ENCODE peak calls at places on chromosomes 16 and 17, in five cellular contexts. E, I, O, T and C are unnamed samples.

GRCh38 chr16:86117756-86118155 is 218.8 kb downstream of the IRF8 start:
- DNase-seq in I (no peak), T (peak), E (no peak), O (no peak), C (no peak)

GRCh38 chr16:83561876-83562275 is 245.9 kb upstream of the HSBP1 start:
- DNase-seq in I (no peak), O (no peak), E (no peak), T (peak), C (peak)

GRCh38 chr17:11144358-11145233 is 96.4 kb upstream of the SHISA6 start:
- DNase-seq in I (peak), T (peak), O (no peak), E (no peak), C (peak)

GRCh38 chr17:69524854-69525253 is 110.4 kb downstream of the MAP2K6 start:
- DNase-seq in O (no peak), E (no peak), I (no peak), T (peak), C (no peak)

GRCh38 chr17:19867654-19868395 is at the start of gene ULK2:
- DNase-seq in T (peak), I (peak), O (peak), E (peak), C (peak)

GRCh38 chr17:60971515-60972369 is 294.1 kb downstream of the BCAS3 start:
- DNase-seq in T (peak), I (peak), E (no peak), O (no peak), C (peak)

GRCh38 chr17:47967607-47968252 is 3.2 kb upstream of the CDK5RAP3 start:
- DNase-seq in T (peak), O (no peak), E (no peak), I (no peak), C (peak)

GRCh38 chr16:87710887-87711286 is 54.9 kb downstream of the KLHDC4 start:
- DNase-seq in E (no peak), T (no peak), I (no peak), O (no peak), C (no peak)

GRCh38 chr16:70454221-70455034 is at the start of gene FCSK:
- DNase-seq in I (peak), T (peak), O (peak), E (peak), C (peak)

GRCh38 chr17:43556292-43556691 is 10.2 kb upstream of the ETV4 start:
- DNase-seq in E (peak), I (peak), O (no peak), T (peak), C (peak)